ENCODE peak calls at places on chromosomes 2 and 18, in seven cellular contexts. T is transverse colon; A is astrocyte; S is PC-3; K is left lung; P is CD8-positive, alpha-beta T cell; Z is stomach. R is an unnamed sample.

GRCh38 chr2:120893874-120894584 is 158.4 kb downstream of the GLI2 start:
- DNase-seq in T (no peak), A (no peak), S (no peak), K (peak), P (no peak), Z (no peak), R (no peak)

GRCh38 chr18:12884521-12885323 is 685 bp upstream of the PTPN2 start:
- DNase-seq in T (no peak), A (no peak), S (no peak), K (no peak), P (no peak), Z (no peak), R (no peak)

GRCh38 chr2:8616084-8616419 is 65.8 kb upstream of the ID2 start:
- DNase-seq in T (no peak), A (no peak), S (no peak), K (no peak), P (no peak), Z (no peak), R (no peak)

GRCh38 chr2:134178109-134178877 is 75.6 kb upstream of the MGAT5 start:
- DNase-seq in T (no peak), A (peak), S (no peak), K (no peak), P (no peak), Z (no peak), R (no peak)

GRCh38 chr2:231348173-231348572 is 47.3 kb upstream of the B3GNT7 start:
- DNase-seq in T (no peak), A (no peak), S (no peak), K (no peak), P (no peak), Z (peak), R (peak)

GRCh38 chr2:173288561-173288960 is 66.1 kb upstream of the CDCA7 start:
- DNase-seq in T (no peak), A (peak), S (peak), K (no peak), P (no peak), Z (no peak), R (peak)

GRCh38 chr2:48170281-48170680 is 264.0 kb upstream of the FBXO11 start:
- DNase-seq in T (no peak), A (no peak), S (no peak), K (no peak), P (no peak), Z (no peak), R (no peak)

GRCh38 chr2:240963065-240963375 is 35.4 kb upstream of the SNED1 start:
- DNase-seq in T (no peak), A (no peak), S (no peak), K (peak), P (no peak), Z (peak), R (no peak)

GRCh38 chr18:3153107-3153704 is 66.6 kb downstream of the MYOM1 start:
- DNase-seq in T (no peak), A (no peak), S (peak), K (no peak), P (no peak), Z (no peak), R (peak)

GRCh38 chr2:75722687-75723086 is 12.0 kb upstream of the GCFC2 start:
- DNase-seq in T (no peak), A (no peak), S (no peak), K (no peak), P (no peak), Z (no peak), R (no peak)

GRCh38 chr2:819121-819520 is 131.5 kb upstream of the SNTG2 start:
- DNase-seq in T (no peak), A (no peak), S (no peak), K (no peak), P (no peak), Z (no peak), R (no peak)
- TF ChIP-seq CTCF in T (no peak), A (no peak), S (no peak), K (no peak), P (no peak), Z (no peak), R (no peak)

GRCh38 chr2:144099746-144100438 is 420.0 kb downstream of the ZEB2 start:
- DNase-seq in T (no peak), A (peak), S (peak), K (no peak), P (no peak), Z (no peak), R (peak)
- TF ChIP-seq CTCF in T (no peak), A (peak), S (peak), K (peak), P (no peak), Z (no peak), R (peak)

DNA sequence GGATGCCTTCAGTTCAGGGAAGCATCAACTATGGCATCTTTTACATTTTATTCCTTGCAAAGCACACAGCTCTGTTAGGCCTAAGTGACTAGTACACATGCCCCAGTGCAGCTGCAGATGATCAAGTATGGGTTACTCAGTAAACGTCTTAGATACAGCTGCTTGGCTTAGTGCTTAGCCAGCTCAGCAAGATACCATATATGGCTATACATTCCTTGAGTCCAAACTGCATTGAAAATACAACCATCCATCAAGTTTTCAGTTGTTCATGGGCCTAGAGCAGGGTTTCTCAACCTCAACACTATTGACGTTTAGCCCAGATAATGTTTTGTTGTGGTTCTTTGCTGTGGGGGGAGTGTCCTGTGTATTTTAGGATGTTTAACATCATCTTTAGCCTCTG is 769.9 kb downstream of the TSN start:
- DNase-seq in T (no peak), A (no peak), S (no peak), K (no peak), P (no peak), Z (no peak), R (no peak)
- TF ChIP-seq CTCF in T (no peak), A (no peak), S (no peak), K (no peak), P (no peak), Z (no peak), R (no peak)

GRCh38 chr2:188209218-188209617 is 82.5 kb upstream of the GULP1 start:
- DNase-seq in T (no peak), A (no peak), S (no peak), K (no peak), P (no peak), Z (no peak), R (no peak)
- TF ChIP-seq CTCF in T (no peak), A (no peak), S (no peak), K (no peak), P (no peak), Z (no peak), R (no peak)

DNA sequence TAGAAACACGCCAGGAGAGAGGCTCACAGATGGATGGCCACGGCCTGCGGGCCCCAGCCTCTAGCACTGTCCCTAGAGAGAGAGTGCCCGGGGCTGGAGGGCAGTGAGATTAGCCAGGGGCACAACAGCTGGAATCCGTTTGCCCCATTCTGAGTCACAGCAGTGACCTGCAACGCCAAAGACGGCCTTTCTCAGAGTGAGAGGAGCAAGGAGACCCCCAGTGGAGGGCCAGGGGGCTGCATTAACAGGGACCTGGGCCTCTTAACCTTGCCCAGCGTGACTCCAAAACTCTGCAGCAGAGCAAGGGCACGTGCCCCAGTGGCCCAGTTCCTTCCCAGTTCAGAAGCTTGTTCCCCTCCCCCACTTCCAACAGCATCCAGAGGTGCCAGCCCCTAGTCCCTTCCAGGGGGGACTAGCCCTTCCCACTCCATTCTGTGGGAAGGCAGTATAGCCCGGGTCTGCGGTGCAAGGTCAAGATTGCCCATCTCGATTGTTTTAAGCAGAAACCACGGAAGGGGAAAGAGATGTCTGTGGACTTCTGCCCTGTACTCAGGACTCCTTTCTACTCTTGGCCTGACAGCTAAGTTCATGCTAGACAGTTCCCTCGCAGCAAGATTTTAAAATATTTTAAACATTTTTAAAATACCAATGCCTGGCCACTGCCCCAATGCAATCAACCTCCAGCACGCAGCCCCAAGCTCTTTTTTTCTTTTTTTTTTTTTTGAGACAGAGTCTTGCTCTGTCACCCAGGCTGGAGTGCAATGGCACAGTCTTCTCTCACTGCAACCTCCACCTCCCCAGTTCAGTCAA is 50.9 kb upstream of the BIN1 start:
- DNase-seq in T (no peak), A (no peak), S (no peak), K (peak), P (no peak), Z (peak), R (no peak)
- TF ChIP-seq CTCF in T (no peak), A (peak), S (no peak), K (no peak), P (no peak), Z (no peak), R (no peak)

DNA sequence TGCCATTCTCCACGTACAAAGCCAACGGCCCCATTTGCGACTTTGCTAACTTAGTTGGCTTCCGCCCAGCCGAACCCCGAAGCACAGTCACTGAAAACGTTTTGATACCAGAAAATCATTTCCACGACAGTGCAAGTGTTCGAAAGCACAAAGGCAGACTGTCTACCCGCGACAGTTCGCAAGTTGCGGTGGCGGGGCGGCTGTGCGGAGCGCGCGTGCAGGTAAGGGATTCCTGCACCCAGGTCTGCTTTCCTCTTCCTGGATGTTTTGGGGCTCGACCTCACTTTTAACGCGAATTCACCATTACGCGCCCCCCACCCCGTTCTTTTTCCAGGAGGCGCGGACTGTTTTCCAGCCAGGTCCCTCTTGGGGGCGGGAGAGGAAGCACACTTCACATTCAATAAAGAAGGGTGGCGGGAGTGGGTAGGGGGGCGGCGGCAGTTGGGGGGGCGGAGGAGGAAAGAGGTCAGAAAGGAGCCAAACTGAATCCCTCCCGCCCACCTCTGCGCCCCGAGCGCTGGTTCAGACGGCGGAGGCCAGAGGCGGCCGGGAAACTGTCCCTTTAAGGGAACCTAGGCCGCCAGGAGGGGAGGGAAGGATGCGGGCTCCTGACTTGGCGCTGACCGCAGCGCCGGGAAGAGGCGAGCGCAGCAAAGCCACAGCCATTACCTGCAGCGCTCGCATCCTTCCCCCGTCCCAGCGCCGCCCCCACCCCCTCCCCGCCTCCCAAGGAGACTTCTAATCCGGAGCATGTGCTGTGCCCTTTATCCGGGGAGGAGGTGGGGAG is 107.5 kb upstream of the KCTD1 start:
- DNase-seq in T (peak), A (peak), S (peak), K (peak), P (no peak), Z (peak), R (peak)
- TF ChIP-seq CTCF in T (peak), A (no peak), S (peak), K (no peak), P (no peak), Z (no peak), R (peak)

GRCh38 chr2:117985092-117985491 is 28.8 kb downstream of the CCDC93 start:
- DNase-seq in T (no peak), A (no peak), S (no peak), K (no peak), P (no peak), Z (no peak), R (no peak)
- TF ChIP-seq CTCF in T (no peak), A (no peak), S (peak), K (no peak), P (no peak), Z (no peak), R (no peak)

DNA sequence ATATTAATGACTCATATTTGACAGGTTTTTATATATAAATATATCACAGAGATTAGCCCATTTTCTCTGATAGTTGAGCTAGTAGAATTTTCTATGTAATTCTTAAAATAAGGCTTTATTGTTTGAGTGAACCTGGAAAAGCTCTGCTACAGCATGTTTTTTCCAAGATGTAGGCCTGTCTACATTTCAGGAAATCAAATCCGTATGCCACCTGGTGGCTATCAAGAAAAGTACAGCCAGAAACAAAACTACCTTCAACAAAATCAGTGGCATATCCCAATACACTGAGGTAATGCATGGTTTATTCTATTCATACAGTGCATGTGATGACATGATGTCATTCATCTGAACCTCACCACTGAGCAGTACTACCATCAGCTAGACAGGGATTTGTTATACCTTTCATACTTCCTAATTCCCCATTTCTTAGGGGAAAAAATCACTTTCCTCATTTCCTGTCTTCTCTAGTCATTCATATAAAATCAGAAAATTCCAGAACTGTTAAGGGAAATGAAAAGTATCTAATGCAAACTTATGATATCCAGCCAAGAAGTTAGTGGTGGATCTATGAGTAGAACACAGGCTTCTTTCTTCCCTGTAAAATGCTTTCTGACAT is 310.4 kb upstream of the SYT4 start:
- DNase-seq in T (no peak), A (peak), S (peak), K (no peak), P (no peak), Z (no peak), R (peak)
- TF ChIP-seq CTCF in T (peak), A (peak), S (peak), K (no peak), P (peak), Z (peak), R (peak)